ENCODE peak calls at places on chromosome 17, in eight cellular contexts. P is SK-N-SH, R is A549, M is HCT116, F is WTC11, E is K562, V is HepG2, I is H1. H is an unnamed sample.

GRCh38 chr17:60604686-60605334 is 4.8 kb downstream of the PPM1D start:
- DNase-seq in P (no peak), R (no peak), M (peak), F (no peak), E (no peak), V (no peak), I (peak), H (peak)

GRCh38 chr17:49610883-49611584 is 35.4 kb downstream of the NXPH3 start:
- DNase-seq in P (no peak), R (no peak), M (no peak), F (no peak), E (no peak), V (peak), I (no peak), H (no peak)

GRCh38 chr17:75404223-75404738 is 1.2 kb downstream of the GRB2 start:
- DNase-seq in P (peak), R (peak), M (peak), F (peak), E (peak), V (peak), I (no peak), H (peak)

GRCh38 chr17:36524428-36524876 is 10.2 kb downstream of the MYO19 start:
- DNase-seq in P (no peak), R (no peak), M (no peak), F (no peak), E (no peak), V (no peak), I (no peak), H (no peak)

GRCh38 chr17:57215317-57215716 is 41.0 kb upstream of the MSI2 start:
- DNase-seq in P (no peak), R (no peak), M (no peak), F (no peak), E (no peak), V (no peak), I (no peak), H (peak)

GRCh38 chr17:73091770-73092517 is 544 bp downstream of the SLC39A11 start:
- DNase-seq in P (no peak), R (peak), M (no peak), F (peak), E (peak), V (peak), I (no peak), H (peak)

GRCh38 chr17:2485543-2485942 is 26.1 kb downstream of the METTL16 start:
- DNase-seq in P (no peak), R (peak), M (no peak), F (no peak), E (no peak), V (peak), I (no peak), H (no peak)

GRCh38 chr17:68433211-68433610 is 24.1 kb downstream of the WIPI1 start:
- DNase-seq in P (no peak), R (no peak), M (no peak), F (no peak), E (no peak), V (no peak), I (no peak), H (no peak)

GRCh38 chr17:1008008-1008761 is 11.3 kb downstream of the TIMM22 start:
- DNase-seq in P (peak), R (no peak), M (no peak), F (no peak), E (no peak), V (no peak), I (no peak), H (no peak)

GRCh38 chr17:37399404-37399803 is 7.2 kb downstream of the ACACA start:
- DNase-seq in P (no peak), R (no peak), M (no peak), F (no peak), E (no peak), V (no peak), I (no peak), H (no peak)

GRCh38 chr17:41734139-41734948 is at the start of gene HAP1:
- DNase-seq in P (peak), R (peak), M (no peak), F (peak), E (no peak), V (no peak), I (peak), H (peak)

GRCh38 chr17:16215002-16215272 is 397 bp downstream of the NCOR1 start:
- DNase-seq in P (peak), R (peak), M (no peak), F (peak), E (no peak), V (peak), I (no peak), H (no peak)

GRCh38 chr17:49067163-49067562 is 65.4 kb upstream of the B4GALNT2 start:
- DNase-seq in P (no peak), R (no peak), M (no peak), F (peak), E (no peak), V (peak), I (peak), H (no peak)

GRCh38 chr17:67322039-67322787 is 44.2 kb downstream of the PSMD12 start:
- DNase-seq in P (peak), R (no peak), M (no peak), F (peak), E (no peak), V (no peak), I (no peak), H (no peak)

GRCh38 chr17:19579867-19580565 is 46.4 kb downstream of the SLC47A1 start:
- DNase-seq in P (peak), R (no peak), M (no peak), F (peak), E (no peak), V (no peak), I (no peak), H (peak)

GRCh38 chr17:50689956-50690886 is 17.5 kb downstream of the ANKRD40 start:
- DNase-seq in P (peak), R (peak), M (no peak), F (no peak), E (no peak), V (no peak), I (no peak), H (no peak)

GRCh38 chr17:72846399-72846798 is 246.1 kb downstream of the SLC39A11 start:
- DNase-seq in P (no peak), R (peak), M (no peak), F (no peak), E (no peak), V (peak), I (no peak), H (no peak)

GRCh38 chr17:6496636-6497441 is 52.6 kb downstream of the PIMREG start:
- DNase-seq in P (no peak), R (no peak), M (no peak), F (no peak), E (no peak), V (no peak), I (no peak), H (no peak)

GRCh38 chr17:73309727-73310555 is 1.9 kb downstream of the CDC42EP4 start:
- DNase-seq in P (peak), R (no peak), M (no peak), F (no peak), E (no peak), V (no peak), I (peak), H (peak)

GRCh38 chr17:58989629-58990028 is 117.1 kb downstream of the TRIM37 start:
- DNase-seq in P (no peak), R (no peak), M (no peak), F (no peak), E (no peak), V (no peak), I (no peak), H (no peak)

GRCh38 chr17:5299383-5299782 is 17.3 kb downstream of the RABEP1 start:
- DNase-seq in P (no peak), R (no peak), M (no peak), F (no peak), E (no peak), V (no peak), I (no peak), H (no peak)

GRCh38 chr17:57662644-57663308 is 82.3 kb downstream of the CCDC182 start:
- DNase-seq in P (peak), R (peak), M (peak), F (peak), E (peak), V (peak), I (peak), H (peak)

GRCh38 chr17:47702391-47702995 is 8.5 kb downstream of the TBKBP1 start:
- DNase-seq in P (no peak), R (no peak), M (no peak), F (no peak), E (no peak), V (no peak), I (no peak), H (no peak)

DNA sequence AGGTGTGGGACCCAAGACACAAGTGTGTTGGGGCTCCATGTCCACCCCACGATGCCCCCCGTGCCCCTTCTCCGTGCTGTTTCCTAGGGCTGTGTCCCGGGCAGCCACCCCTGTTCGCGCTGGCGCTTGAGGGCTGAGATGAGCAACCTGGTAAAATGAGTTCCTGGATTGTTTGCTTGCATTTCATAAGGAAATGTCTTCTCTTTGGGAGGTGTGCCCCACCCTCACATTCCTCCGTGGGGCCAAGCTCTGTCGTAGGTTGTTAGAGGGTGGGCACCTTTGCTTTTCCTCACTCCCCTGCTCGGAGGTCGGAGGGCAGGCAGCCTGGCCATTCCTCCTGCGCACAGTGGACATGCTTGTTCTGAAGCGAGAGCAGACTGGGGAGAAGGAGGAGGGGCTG is 171.3 kb upstream of the CHMP6 start:
- DNase-seq in P (no peak), R (no peak), M (no peak), F (no peak), E (no peak), V (no peak), I (no peak), H (no peak)
- TF ChIP-seq MAX in P (no peak), R (no peak), M (no peak), F (no peak), E (no peak), V (no peak), I (no peak), H (no peak)

GRCh38 chr17:78130439-78131101 is at the start of gene TMC8:
- DNase-seq in P (peak), R (no peak), M (no peak), F (no peak), E (no peak), V (peak), I (no peak), H (no peak)

GRCh38 chr17:78132767-78133178 is 2.2 kb downstream of the TMC8 start:
- DNase-seq in P (no peak), R (no peak), M (no peak), F (no peak), E (no peak), V (no peak), I (no peak), H (no peak)

GRCh38 chr17:78133179-78133951 is 2.8 kb downstream of the TMC8 start:
- DNase-seq in P (no peak), R (no peak), M (no peak), F (no peak), E (no peak), V (no peak), I (no peak), H (no peak)

GRCh38 chr17:78131172-78132085 is 858 bp downstream of the TMC8 start:
- DNase-seq in P (peak), R (no peak), M (no peak), F (no peak), E (no peak), V (no peak), I (no peak), H (no peak)

DNA sequence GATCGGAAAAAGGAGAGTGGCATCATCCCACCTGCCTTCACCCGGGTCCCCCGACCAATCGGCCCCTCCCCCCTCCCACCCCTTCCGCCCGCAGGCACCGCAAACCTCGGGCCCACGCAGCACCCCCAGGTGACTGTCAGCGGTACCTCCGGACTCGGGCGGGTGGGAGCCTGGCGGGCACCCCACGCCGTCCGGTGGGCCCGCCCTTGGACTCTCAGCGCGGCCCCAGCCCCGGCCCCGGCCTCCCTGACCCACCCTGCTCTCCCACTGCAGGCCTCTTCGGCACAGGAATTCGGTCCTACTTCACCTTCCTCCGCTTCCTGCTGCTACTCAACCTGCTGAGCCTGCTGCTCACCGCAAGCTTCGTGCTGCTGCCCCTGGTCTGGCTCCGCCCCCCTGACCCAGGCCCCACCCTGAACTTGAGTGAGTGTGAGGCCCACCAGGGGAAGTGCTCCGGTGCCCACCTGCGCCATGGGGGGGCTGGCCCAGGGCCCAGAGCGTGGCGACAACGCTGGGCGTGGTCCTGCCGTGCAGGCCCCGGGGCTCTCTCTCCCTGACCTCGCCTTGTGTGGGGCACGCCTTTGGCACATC is 1.6 kb downstream of the TMC8 start:
- DNase-seq in P (no peak), R (no peak), M (no peak), F (peak), E (no peak), V (no peak), I (peak), H (no peak)
- TF ChIP-seq MAX in P (no peak), R (no peak), M (no peak), F (no peak), E (no peak), V (no peak), I (peak), H (no peak)

GRCh38 chr17:32772453-32773025 is 104.4 kb downstream of the MYO1D start:
- DNase-seq in P (no peak), R (no peak), M (no peak), F (no peak), E (no peak), V (no peak), I (no peak), H (no peak)
- TF ChIP-seq MAX in P (no peak), R (no peak), M (no peak), F (no peak), E (no peak), V (no peak), I (no peak), H (no peak)

GRCh38 chr17:32323046-32323445 is 18.9 kb downstream of the C17orf75 start:
- DNase-seq in P (no peak), R (no peak), M (no peak), F (no peak), E (no peak), V (no peak), I (no peak), H (no peak)

GRCh38 chr17:32319548-32319905 is 22.4 kb downstream of the C17orf75 start:
- DNase-seq in P (peak), R (peak), M (peak), F (peak), E (peak), V (peak), I (peak), H (peak)

GRCh38 chr17:32327911-32328310 is 14.1 kb downstream of the C17orf75 start:
- DNase-seq in P (no peak), R (no peak), M (no peak), F (no peak), E (no peak), V (no peak), I (no peak), H (no peak)

GRCh38 chr17:32320847-32321246 is 21.1 kb downstream of the C17orf75 start:
- DNase-seq in P (no peak), R (no peak), M (no peak), F (no peak), E (no peak), V (no peak), I (no peak), H (no peak)

DNA sequence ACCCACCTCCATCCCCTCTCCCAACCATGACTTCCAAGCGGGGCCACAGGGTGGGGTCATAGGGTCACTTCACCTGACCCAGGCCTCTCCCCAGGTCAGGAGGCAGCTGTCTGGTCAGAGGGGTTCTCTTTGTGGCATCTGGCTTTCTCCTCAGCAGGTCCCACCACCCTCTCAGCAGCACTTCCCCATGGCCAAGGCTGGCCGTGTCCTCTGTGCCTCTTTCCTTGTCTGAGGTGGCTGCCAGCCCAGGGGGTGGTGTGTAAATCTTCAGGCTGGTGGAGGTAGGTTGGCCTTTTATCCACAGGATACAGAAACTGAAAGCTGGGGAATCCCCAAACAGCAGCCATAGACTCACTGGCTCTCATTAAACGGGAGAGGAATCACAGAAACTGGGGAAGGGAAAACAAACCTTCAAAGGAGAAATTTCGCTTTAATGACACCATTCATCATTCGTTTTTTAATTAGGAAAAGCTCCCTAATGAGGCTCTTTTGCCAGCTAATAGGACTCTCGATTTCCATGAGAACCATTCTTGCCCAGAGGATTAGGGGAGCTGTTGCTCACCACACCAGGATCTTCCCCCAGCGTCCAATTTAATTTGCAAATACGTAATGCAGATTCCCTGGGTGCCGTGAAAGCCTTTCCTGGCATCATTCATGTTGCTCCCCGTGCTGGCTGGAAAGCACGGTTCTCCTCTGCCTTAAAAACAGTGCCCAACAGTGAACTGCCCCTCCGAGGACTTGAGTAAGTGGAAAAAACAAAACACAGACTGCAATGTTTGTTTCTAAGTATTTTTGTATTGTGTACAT is 18.0 kb downstream of the C17orf75 start:
- DNase-seq in P (peak), R (no peak), M (no peak), F (no peak), E (no peak), V (no peak), I (no peak), H (peak)
- TF ChIP-seq MAX in P (no peak), R (no peak), M (no peak), F (no peak), E (no peak), V (no peak), I (no peak), H (no peak)

GRCh38 chr17:8994319-8994718 is 27.0 kb upstream of the NTN1 start:
- DNase-seq in P (peak), R (peak), M (peak), F (peak), E (peak), V (peak), I (peak), H (peak)

GRCh38 chr17:8995711-8996110 is 25.6 kb upstream of the NTN1 start:
- DNase-seq in P (no peak), R (no peak), M (no peak), F (peak), E (no peak), V (no peak), I (no peak), H (no peak)

GRCh38 chr17:8986295-8986694 is 20.8 kb upstream of the PIK3R5 start:
- DNase-seq in P (no peak), R (no peak), M (no peak), F (no peak), E (no peak), V (no peak), I (no peak), H (no peak)

GRCh38 chr17:8988263-8988662 is 22.8 kb upstream of the PIK3R5 start:
- DNase-seq in P (no peak), R (no peak), M (no peak), F (no peak), E (no peak), V (no peak), I (no peak), H (no peak)

GRCh38 chr17:8991514-8992285 is 26.2 kb upstream of the PIK3R5 start:
- DNase-seq in P (peak), R (peak), M (peak), F (peak), E (peak), V (peak), I (peak), H (peak)
- TF ChIP-seq MAX in P (no peak), R (no peak), M (no peak), F (no peak), E (no peak), V (no peak), I (no peak), H (no peak)